ENCODE peak calls at places on chromosomes 12 and 14, in nine cellular contexts. T, A, I, V, E, B, S, H and O are unnamed samples.

GRCh38 chr12:51820721-51821422 is 27.6 kb downstream of the FIGNL2 start:
- DNase-seq in T (no peak), A (peak), I (peak), V (peak), E (peak), B (peak), S (peak), H (peak), O (no peak)

GRCh38 chr12:15664491-15664890 is 124.7 kb downstream of the EPS8 start:
- DNase-seq in T (no peak), A (peak), I (no peak), V (no peak), E (peak), B (no peak), S (no peak), H (no peak), O (peak)

GRCh38 chr12:103745962-103746361 is 95.1 kb downstream of the NT5DC3 start:
- DNase-seq in T (no peak), A (no peak), I (no peak), V (no peak), E (no peak), B (no peak), S (no peak), H (no peak), O (no peak)

GRCh38 chr14:56730468-56731145 is 79.7 kb downstream of the OTX2 start:
- DNase-seq in T (no peak), A (no peak), I (no peak), V (no peak), E (no peak), B (no peak), S (no peak), H (no peak), O (no peak)

GRCh38 chr14:80300351-80300750 is 89.0 kb upstream of the DIO2 start:
- DNase-seq in T (no peak), A (no peak), I (no peak), V (no peak), E (no peak), B (no peak), S (no peak), H (no peak), O (no peak)

GRCh38 chr14:89121961-89122675 is 294.9 kb downstream of the FOXN3 start:
- DNase-seq in T (no peak), A (no peak), I (no peak), V (no peak), E (no peak), B (no peak), S (no peak), H (no peak), O (no peak)

GRCh38 chr12:12636641-12637040 is 25.0 kb downstream of the CREBL2 start:
- DNase-seq in T (no peak), A (no peak), I (no peak), V (no peak), E (no peak), B (no peak), S (no peak), H (no peak), O (no peak)

GRCh38 chr12:43310596-43310995 is 241.4 kb downstream of the ADAMTS20 start:
- DNase-seq in T (no peak), A (no peak), I (no peak), V (no peak), E (no peak), B (no peak), S (no peak), H (no peak), O (no peak)

GRCh38 chr12:103657331-103657730 is 70.3 kb downstream of the STAB2 start:
- DNase-seq in T (no peak), A (peak), I (no peak), V (no peak), E (peak), B (no peak), S (no peak), H (no peak), O (peak)

GRCh38 chr12:50988871-50989270 is 36.5 kb downstream of the HIGD1C start:
- DNase-seq in T (peak), A (no peak), I (no peak), V (no peak), E (no peak), B (no peak), S (no peak), H (no peak), O (no peak)

GRCh38 chr12:56878010-56878339 is 56.2 kb downstream of the SDR9C7 start:
- DNase-seq in T (no peak), A (no peak), I (no peak), V (no peak), E (peak), B (no peak), S (no peak), H (no peak), O (peak)

GRCh38 chr14:90750701-90751100 is 65.5 kb downstream of the TTC7B start:
- DNase-seq in T (no peak), A (no peak), I (no peak), V (no peak), E (no peak), B (no peak), S (no peak), H (no peak), O (no peak)

GRCh38 chr14:36340276-36340890 is 19.9 kb upstream of the MBIP start:
- DNase-seq in T (no peak), A (no peak), I (no peak), V (no peak), E (no peak), B (no peak), S (no peak), H (no peak), O (no peak)

GRCh38 chr14:69325646-69326265 is 65.8 kb downstream of the GALNT16 start:
- DNase-seq in T (no peak), A (no peak), I (no peak), V (no peak), E (no peak), B (no peak), S (no peak), H (no peak), O (no peak)

GRCh38 chr12:23472329-23472971 is 477.0 kb downstream of the SOX5 start:
- DNase-seq in T (no peak), A (no peak), I (no peak), V (no peak), E (peak), B (no peak), S (no peak), H (no peak), O (no peak)

GRCh38 chr14:71286126-71286525 is 378.9 kb downstream of the PCNX1 start:
- DNase-seq in T (no peak), A (no peak), I (no peak), V (no peak), E (no peak), B (no peak), S (no peak), H (no peak), O (no peak)

GRCh38 chr12:115060477-115061168 is 376.6 kb upstream of the TBX3 start:
- DNase-seq in T (no peak), A (peak), I (no peak), V (no peak), E (no peak), B (no peak), S (no peak), H (no peak), O (no peak)

GRCh38 chr12:95368931-95369330 is 105.0 kb upstream of the METAP2 start:
- DNase-seq in T (no peak), A (no peak), I (no peak), V (no peak), E (peak), B (no peak), S (no peak), H (no peak), O (no peak)

GRCh38 chr14:61080591-61081010 is 99.6 kb downstream of the SLC38A6 start:
- DNase-seq in T (no peak), A (peak), I (no peak), V (peak), E (peak), B (no peak), S (no peak), H (no peak), O (no peak)

GRCh38 chr12:51147309-51147708 is 25.6 kb downstream of the TFCP2 start:
- DNase-seq in T (no peak), A (no peak), I (no peak), V (no peak), E (no peak), B (no peak), S (no peak), H (no peak), O (no peak)

GRCh38 chr14:76926521-76927251 is 100.5 kb downstream of the LRRC74A start:
- DNase-seq in T (no peak), A (no peak), I (peak), V (no peak), E (peak), B (no peak), S (peak), H (peak), O (peak)

GRCh38 chr12:120830052-120830940 is 73.9 kb downstream of the SPPL3 start:
- DNase-seq in T (no peak), A (peak), I (no peak), V (no peak), E (no peak), B (no peak), S (no peak), H (no peak), O (no peak)

GRCh38 chr12:122308811-122309210 is 42.5 kb upstream of the VPS33A start:
- DNase-seq in T (no peak), A (no peak), I (no peak), V (no peak), E (peak), B (no peak), S (no peak), H (no peak), O (no peak)

GRCh38 chr12:101230547-101230946 is 20.5 kb upstream of the SLC5A8 start:
- DNase-seq in T (no peak), A (peak), I (no peak), V (no peak), E (peak), B (no peak), S (no peak), H (no peak), O (peak)